ENCODE peak calls at places on chromosomes 3 and 15, in five cellular contexts. O is dorsolateral prefrontal cortex, T is nephron progenitor cell, U is mucosa of descending colon, F is heart left ventricle. I is an unnamed sample.

GRCh38 chr15:26128611-26129140 is 265.5 kb upstream of the ATP10A start:
- DNase-seq in T (no peak), U (no peak), F (no peak), O (no peak), I (no peak)

GRCh38 chr3:11154953-11155325 is 646 bp downstream of the HRH1 start:
- DNase-seq in U (no peak), T (peak), F (no peak), O (peak), I (no peak)

GRCh38 chr3:194225988-194226663 is 90.2 kb downstream of the HES1 start:
- DNase-seq in T (no peak), F (no peak), O (no peak), U (no peak), I (no peak)

GRCh38 chr3:141059816-141060215 is 8.7 kb downstream of the SPSB4 start:
- DNase-seq in F (no peak), O (no peak), U (no peak), T (no peak), I (peak)

GRCh38 chr15:101288905-101289513 is 6.0 kb downstream of the SNRPA1 start:
- DNase-seq in T (no peak), F (no peak), O (no peak), U (no peak), I (no peak)

GRCh38 chr3:169241928-169242751 is 421.4 kb downstream of the MECOM start:
- DNase-seq in O (no peak), F (peak), U (no peak), T (peak), I (no peak)

GRCh38 chr15:31261266-31262142 is 65.1 kb upstream of the KLF13 start:
- DNase-seq in O (no peak), U (peak), F (no peak), T (no peak), I (peak)

GRCh38 chr15:29888651-29889050 is 66.4 kb upstream of the TJP1 start:
- DNase-seq in O (peak), T (peak), U (no peak), F (no peak), I (no peak)

GRCh38 chr15:29854413-29854812 is 32.1 kb upstream of the TJP1 start:
- DNase-seq in O (no peak), U (no peak), F (no peak), T (no peak), I (no peak)

GRCh38 chr3:53375019-53375418 is 27.7 kb upstream of the DCP1A start:
- DNase-seq in O (peak), U (peak), F (peak), T (peak), I (peak)

GRCh38 chr3:160163259-160163878 is 61.9 kb upstream of the C3orf80 start:
- DNase-seq in O (no peak), F (no peak), U (no peak), T (no peak), I (no peak)

GRCh38 chr3:187735837-187736236 is 9.4 kb downstream of the BCL6 start:
- DNase-seq in T (no peak), O (no peak), F (no peak), U (no peak), I (no peak)

GRCh38 chr3:149342413-149343340 is 9.2 kb upstream of the TM4SF18 start:
- DNase-seq in T (no peak), O (no peak), F (no peak), U (no peak), I (no peak)

GRCh38 chr15:71411538-71412482 is 296.5 kb downstream of the THSD4 start:
- DNase-seq in O (no peak), T (peak), U (peak), F (no peak), I (no peak)

GRCh38 chr15:101579766-101580165 is 72.4 kb downstream of the TM2D3 start:
- DNase-seq in U (no peak), O (no peak), F (no peak), T (no peak), I (no peak)

GRCh38 chr3:173221010-173221409 is 80.0 kb upstream of the SPATA16 start:
- DNase-seq in O (no peak), T (no peak), U (no peak), F (no peak), I (no peak)
- TF ChIP-seq CTCF in O (no peak), T (peak), U (no peak), F (no peak), I (peak)

GRCh38 chr3:46716461-46717441 is 918 bp downstream of the PRSS50 start:
- DNase-seq in F (peak), T (no peak), U (no peak), O (no peak), I (no peak)

GRCh38 chr3:46715507-46716175 is 2.0 kb downstream of the PRSS50 start:
- DNase-seq in U (no peak), T (no peak), O (no peak), F (no peak), I (no peak)

GRCh38 chr3:46719735-46720271 is 2.1 kb upstream of the PRSS50 start:
- DNase-seq in T (no peak), U (no peak), O (no peak), F (no peak), I (no peak)

GRCh38 chr3:46719044-46719565 is 1.4 kb upstream of the PRSS50 start:
- DNase-seq in F (no peak), U (no peak), T (no peak), O (no peak), I (no peak)

GRCh38 chr3:46717447-46718231 is at the start of gene PRSS50:
- DNase-seq in O (no peak), F (peak), T (no peak), U (no peak), I (no peak)
- TF ChIP-seq CTCF in O (no peak), F (peak), T (peak), U (no peak), I (peak)

GRCh38 chr3:126124896-126125295 is 41.0 kb upstream of the SLC41A3 start:
- DNase-seq in F (peak), U (peak), T (no peak), O (no peak), I (peak)
- TF ChIP-seq CTCF in F (no peak), U (no peak), T (no peak), O (no peak), I (no peak)

DNA sequence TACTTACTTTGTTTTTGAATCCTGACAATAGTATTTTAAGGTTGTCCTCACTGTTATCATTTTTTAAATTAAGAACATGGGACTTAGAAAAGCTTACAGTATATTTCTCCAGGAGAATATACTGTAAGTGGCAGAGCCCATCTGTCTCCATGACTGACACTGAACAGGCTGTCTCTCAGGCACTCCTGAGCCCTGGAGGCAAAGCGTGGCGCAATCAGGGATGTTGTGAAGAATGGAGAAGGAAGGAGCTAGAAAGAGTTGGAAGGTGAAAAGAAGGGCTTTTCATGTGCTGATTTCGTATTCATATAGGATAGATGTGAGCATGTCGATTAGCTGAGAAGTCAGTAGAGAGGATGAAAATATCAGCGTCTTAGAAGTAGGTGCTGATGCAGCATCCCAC is 41.5 kb downstream of the FGF12 start:
- DNase-seq in T (no peak), F (no peak), U (no peak), O (no peak), I (no peak)
- TF ChIP-seq CTCF in T (no peak), F (no peak), U (no peak), O (no peak), I (no peak)

GRCh38 chr3:22907796-22908195 is 295.3 kb upstream of the UBE2E2 start:
- DNase-seq in F (no peak), U (no peak), T (no peak), O (no peak), I (no peak)

GRCh38 chr3:22908974-22909507 is 294.1 kb upstream of the UBE2E2 start:
- DNase-seq in O (no peak), F (no peak), U (no peak), T (no peak), I (no peak)
- TF ChIP-seq CTCF in O (no peak), F (no peak), U (no peak), T (no peak), I (no peak)

GRCh38 chr3:55570361-55570760 is 83.3 kb upstream of the WNT5A start:
- DNase-seq in T (no peak), O (no peak), F (no peak), U (no peak), I (no peak)

GRCh38 chr3:55574671-55575070 is 87.6 kb upstream of the WNT5A start:
- DNase-seq in U (no peak), O (no peak), F (no peak), T (no peak), I (no peak)

GRCh38 chr3:55571216-55571813 is 84.2 kb upstream of the WNT5A start:
- DNase-seq in O (no peak), T (no peak), F (no peak), U (no peak), I (no peak)

GRCh38 chr3:55572816-55573215 is 85.7 kb upstream of the WNT5A start:
- DNase-seq in T (no peak), U (no peak), O (no peak), F (no peak), I (no peak)

GRCh38 chr3:55571913-55572312 is 84.8 kb upstream of the WNT5A start:
- DNase-seq in O (no peak), U (peak), F (peak), T (peak), I (no peak)
- TF ChIP-seq CTCF in O (no peak), U (no peak), F (peak), T (peak), I (peak)

GRCh38 chr15:68484220-68484619 is 52.3 kb upstream of the ITGA11 start:
- DNase-seq in T (no peak), U (no peak), F (no peak), O (no peak), I (no peak)

GRCh38 chr15:68485721-68486360 is 53.9 kb upstream of the ITGA11 start:
- DNase-seq in T (no peak), F (no peak), U (no peak), O (no peak), I (no peak)

GRCh38 chr15:68487087-68487843 is 55.3 kb upstream of the ITGA11 start:
- DNase-seq in O (no peak), T (no peak), F (no peak), U (no peak), I (no peak)

GRCh38 chr15:68483165-68483564 is 51.2 kb upstream of the ITGA11 start:
- DNase-seq in U (no peak), O (no peak), T (no peak), F (no peak), I (no peak)

DNA sequence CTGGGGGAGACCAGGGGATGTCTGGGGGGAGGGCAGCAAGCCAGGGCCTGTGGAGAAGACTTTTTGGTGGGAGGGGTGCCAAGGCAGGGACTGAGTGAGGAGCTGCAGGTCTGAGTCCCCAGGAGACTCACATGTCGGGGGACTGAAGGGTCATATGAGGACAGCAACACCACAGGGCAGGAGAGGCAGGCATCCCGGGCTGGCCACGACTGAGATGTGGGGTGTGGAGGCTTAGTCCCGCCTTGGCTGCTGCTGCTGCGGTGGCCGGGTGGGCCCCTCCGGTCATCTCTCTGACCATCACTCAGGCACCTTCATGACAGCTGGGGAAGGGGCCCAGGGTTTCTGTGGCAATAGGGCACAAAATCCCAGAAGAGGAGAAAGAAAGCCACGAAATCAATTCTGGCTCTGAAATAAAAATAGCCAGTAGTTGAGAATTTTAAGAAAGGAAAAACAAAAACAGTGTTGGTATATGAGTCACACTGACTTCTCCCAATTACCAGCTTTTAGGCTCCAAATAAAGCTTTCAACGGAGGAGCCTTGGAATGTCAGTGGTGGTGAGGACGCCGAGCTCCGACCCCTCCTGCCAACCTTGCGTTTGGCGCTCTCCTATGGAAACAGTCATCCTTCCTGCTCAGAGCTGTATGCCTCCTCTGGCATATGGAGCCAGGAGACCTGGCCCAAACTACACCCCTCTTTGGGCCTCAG is 52.9 kb upstream of the ITGA11 start:
- DNase-seq in U (no peak), F (no peak), T (peak), O (no peak), I (no peak)
- TF ChIP-seq CTCF in U (no peak), F (no peak), T (no peak), O (no peak), I (no peak)

GRCh38 chr15:53512029-53512428 is 247.4 kb downstream of the WDR72 start:
- DNase-seq in U (no peak), T (no peak), O (no peak), F (no peak), I (no peak)
- TF ChIP-seq CTCF in U (no peak), T (no peak), O (no peak), F (no peak), I (no peak)

GRCh38 chr3:40751652-40752051 is 226.9 kb downstream of the ZNF621 start:
- DNase-seq in T (no peak), F (no peak), O (no peak), U (no peak), I (no peak)

GRCh38 chr3:40753956-40754355 is 229.2 kb downstream of the ZNF621 start:
- DNase-seq in T (no peak), O (no peak), U (no peak), F (no peak), I (no peak)

GRCh38 chr3:40754966-40755365 is 230.2 kb downstream of the ZNF621 start:
- DNase-seq in U (no peak), O (no peak), T (no peak), F (no peak), I (no peak)

GRCh38 chr3:40753371-40753770 is 228.6 kb downstream of the ZNF621 start:
- DNase-seq in T (no peak), O (no peak), U (no peak), F (no peak), I (no peak)

DNA sequence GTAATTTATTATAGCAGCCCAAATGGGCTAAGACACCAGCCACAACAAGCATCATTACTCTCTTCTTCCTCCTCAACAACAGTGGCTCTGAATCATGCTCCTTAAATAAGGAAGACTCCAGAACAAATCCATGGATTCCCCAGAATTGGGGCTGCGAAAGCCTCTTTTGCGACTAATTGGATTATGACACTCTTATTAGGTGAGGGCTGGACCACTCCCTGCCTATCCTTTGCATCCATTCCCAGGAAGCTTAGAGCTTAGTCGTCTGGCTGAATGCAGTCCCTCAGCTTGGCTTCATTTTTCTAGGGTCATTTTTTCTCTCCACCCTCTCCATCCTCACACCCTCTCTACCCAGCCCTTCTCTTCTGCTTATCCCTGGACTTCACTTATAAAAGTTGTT is 227.7 kb downstream of the ZNF621 start:
- DNase-seq in T (no peak), O (no peak), U (no peak), F (no peak), I (no peak)
- TF ChIP-seq CTCF in T (no peak), O (no peak), U (no peak), F (no peak), I (no peak)

GRCh38 chr3:30131171-30131570 is 475.2 kb upstream of the TGFBR2 start:
- DNase-seq in F (no peak), T (no peak), O (no peak), U (no peak), I (no peak)

GRCh38 chr3:30130391-30130790 is 476.0 kb upstream of the TGFBR2 start:
- DNase-seq in U (no peak), O (no peak), T (no peak), F (no peak), I (no peak)

GRCh38 chr3:30135190-30135589 is 471.2 kb upstream of the TGFBR2 start:
- DNase-seq in O (no peak), U (no peak), T (no peak), F (no peak), I (no peak)

GRCh38 chr3:30124435-30125390 is 481.7 kb upstream of the TGFBR2 start:
- DNase-seq in U (no peak), O (no peak), T (no peak), F (no peak), I (no peak)

GRCh38 chr3:30129765-30130164 is 476.6 kb upstream of the TGFBR2 start:
- DNase-seq in T (no peak), U (no peak), F (no peak), O (no peak), I (no peak)
- TF ChIP-seq CTCF in T (no peak), U (no peak), F (no peak), O (no peak), I (no peak)

I was measured in mesothelial cell of epicardium.